ENCODE peak calls at places on chromosomes 12 and 14, in four cellular contexts. V is iPS DF 6.9; Q is stimulated activated CD4-positive, alpha-beta T cell treated with anti-CD3 and anti-CD28 coated beads, Interleukin-15, amount 100 ng/mL, for 24 hours; U is GM23338. E is an unnamed sample.

GRCh38 chr14:103103461-103104388 is 9.2 kb downstream of the EXOC3L4 start:
- DNase-seq in V (no peak), Q (peak), U (peak), E (peak)

GRCh38 chr12:29737616-29738015 is 46.1 kb downstream of the TMTC1 start:
- DNase-seq in V (no peak), Q (no peak), U (no peak), E (no peak)

GRCh38 chr14:63893701-63894458 is 41.1 kb downstream of the SYNE2 start:
- DNase-seq in V (no peak), Q (no peak), U (peak), E (peak)

GRCh38 chr14:75390183-75390582 is 37.6 kb upstream of the JDP2 start:
- DNase-seq in V (no peak), Q (no peak), U (no peak), E (no peak)

GRCh38 chr12:4282892-4283511 is 9.4 kb downstream of the CCND2 start:
- DNase-seq in V (no peak), Q (no peak), U (peak), E (no peak)

GRCh38 chr14:68361231-68361630 is 431.6 kb downstream of the ZFP36L1 start:
- DNase-seq in V (no peak), Q (no peak), U (no peak), E (no peak)

GRCh38 chr12:109741286-109741969 is 27.8 kb downstream of the FAM222A start:
- DNase-seq in V (no peak), Q (no peak), U (no peak), E (peak)

GRCh38 chr12:59182191-59182590 is 261.9 kb upstream of the LRIG3 start:
- DNase-seq in V (no peak), Q (peak), U (no peak), E (no peak)

GRCh38 chr14:73026243-73026844 is 562 bp downstream of the ZFYVE1 start:
- DNase-seq in V (no peak), Q (no peak), U (peak), E (no peak)

GRCh38 chr12:34335819-34336262 is 313.5 kb downstream of the ALG10 start:
- DNase-seq in V (no peak), Q (no peak), U (no peak), E (no peak)

GRCh38 chr14:32657081-32657480 is 281.6 kb upstream of the NPAS3 start:
- DNase-seq in V (no peak), Q (no peak), U (no peak), E (no peak)

GRCh38 chr14:79557309-79557708 is 654.0 kb downstream of the DIO2 start:
- DNase-seq in V (no peak), Q (no peak), U (no peak), E (no peak)

GRCh38 chr12:46153267-46153872 is 115.5 kb downstream of the SLC38A1 start:
- DNase-seq in V (no peak), Q (no peak), U (peak), E (no peak)

GRCh38 chr12:78229491-78230209 is 399.0 kb downstream of the NAV3 start:
- DNase-seq in V (peak), Q (peak), U (peak), E (no peak)

GRCh38 chr14:64950889-64951288 is 8.3 kb upstream of the GPX2 start:
- DNase-seq in V (no peak), Q (no peak), U (no peak), E (no peak)

GRCh38 chr12:64103821-64104220 is 118.3 kb downstream of the KICS2 start:
- DNase-seq in V (no peak), Q (no peak), U (no peak), E (no peak)

GRCh38 chr14:99562848-99563748 is 40.9 kb downstream of the CCDC85C start:
- DNase-seq in V (peak), Q (no peak), U (peak), E (peak)

GRCh38 chr14:73759183-73759713 is 45.1 kb upstream of the PNMA1 start:
- DNase-seq in V (no peak), Q (peak), U (peak), E (peak)

GRCh38 chr14:54252072-54252730 is 144.6 kb upstream of the CDKN3 start:
- DNase-seq in V (no peak), Q (no peak), U (no peak), E (no peak)

GRCh38 chr12:93102744-93103143 is 173.6 kb upstream of the EEA1 start:
- DNase-seq in V (no peak), Q (no peak), U (no peak), E (no peak)

GRCh38 chr14:58738876-58739275 is 101.1 kb downstream of the DACT1 start:
- DNase-seq in V (no peak), Q (no peak), U (no peak), E (no peak)

GRCh38 chr12:76400136-76400535 is 51.9 kb upstream of the BBS10 start:
- DNase-seq in V (no peak), Q (no peak), U (no peak), E (no peak)

GRCh38 chr12:111034911-111035577 is 114.7 kb upstream of the MYL2 start:
- DNase-seq in V (no peak), Q (peak), U (peak), E (no peak)

GRCh38 chr12:120818416-120818815 is 85.7 kb downstream of the SPPL3 start:
- DNase-seq in V (no peak), Q (no peak), U (no peak), E (no peak)

GRCh38 chr14:61891251-61891650 is 129.0 kb downstream of the SNAPC1 start:
- DNase-seq in V (no peak), Q (no peak), U (peak), E (no peak)

GRCh38 chr12:25775968-25776367 is 182.5 kb upstream of the RASSF8 start:
- DNase-seq in V (no peak), Q (no peak), U (no peak), E (no peak)

GRCh38 chr14:104680056-104680805 is 9.2 kb upstream of the INF2 start:
- DNase-seq in V (no peak), Q (no peak), U (no peak), E (peak)

GRCh38 chr12:111151441-111151840 is 217.5 kb downstream of the PHETA1 start:
- DNase-seq in V (no peak), Q (no peak), U (no peak), E (no peak)

GRCh38 chr12:112599871-112600270 is 181.1 kb downstream of the PTPN11 start:
- DNase-seq in V (no peak), Q (no peak), U (no peak), E (no peak)

GRCh38 chr14:76456200-76456599 is 80.3 kb downstream of the ESRRB start:
- DNase-seq in V (peak), Q (peak), U (peak), E (no peak)

GRCh38 chr12:38662851-38663250 is 242.5 kb downstream of the CPNE8 start:
- DNase-seq in V (no peak), Q (no peak), U (no peak), E (no peak)

GRCh38 chr12:72295101-72295500 is 22.9 kb downstream of the TRHDE start:
- DNase-seq in V (no peak), Q (no peak), U (no peak), E (no peak)